ENCODE peak calls at places on chromosomes 5 and 9, in six cellular contexts. U is heart right ventricle; D is CD4-positive, CD25-positive, alpha-beta regulatory T cell; Y is PC-9; K is dorsolateral prefrontal cortex; P is tibial nerve. L is an unnamed sample. For H3K27me3, the result is how much of the 10 kb centered on the place peaks cover.

GRCh38 chr5:140690941-140691924 is at the start of the genes HARS1 and HARS2:
- DNase-seq in D (peak), K (peak), U (peak), P (peak), Y (peak), L (peak)

GRCh38 chr5:102958481-102959011 is 161.4 kb downstream of the GIN1 start:
- DNase-seq in P (no peak), U (no peak), Y (peak), K (no peak), D (no peak), L (no peak)

GRCh38 chr9:33341182-33341581 is 50.9 kb downstream of the NFX1 start:
- DNase-seq in K (no peak), U (no peak), Y (no peak), P (no peak), D (no peak), L (no peak)

GRCh38 chr5:177469061-177469628 is 4.3 kb downstream of the DBN1 start:
- DNase-seq in P (no peak), K (peak), U (peak), D (no peak), Y (no peak), L (no peak)

GRCh38 chr5:154358410-154359221 is 87.2 kb upstream of the SAP30L start:
- DNase-seq in Y (no peak), P (no peak), U (no peak), K (no peak), D (no peak), L (no peak)

GRCh38 chr9:19155106-19155999 is 28.1 kb upstream of the PLIN2 start:
- DNase-seq in Y (no peak), D (peak), U (no peak), K (no peak), P (no peak), L (no peak)

GRCh38 chr9:69389437-69389995 is 64.5 kb downstream of the ENTREP1 start:
- DNase-seq in Y (peak), P (no peak), D (no peak), K (no peak), U (no peak), L (no peak)

GRCh38 chr9:97567894-97568202 is 65.3 kb downstream of the TSTD2 start:
- DNase-seq in D (no peak), Y (no peak), U (no peak), K (no peak), P (no peak), L (no peak)

GRCh38 chr9:122263699-122264349 is 816 bp downstream of the RBM18 start:
- DNase-seq in P (no peak), K (no peak), U (no peak), D (peak), Y (no peak), L (no peak)

GRCh38 chr9:469672-470040 is 255.0 kb downstream of the DOCK8 start:
- DNase-seq in P (peak), U (peak), Y (no peak), K (no peak), D (peak), L (no peak)

GRCh38 chr9:138112090-138112748 is 234.6 kb downstream of the CACNA1B start:
- DNase-seq in P (no peak), Y (no peak), K (no peak), U (no peak), D (no peak), L (no peak)

GRCh38 chr9:116471093-116471906 is 215.8 kb upstream of the TRIM32 start:
- DNase-seq in P (peak), U (no peak), D (no peak), K (no peak), Y (no peak), L (no peak)

GRCh38 chr5:122415481-122416120 is 103.6 kb downstream of the SNCAIP start:
- DNase-seq in D (peak), K (peak), Y (peak), P (peak), U (peak), L (no peak)

GRCh38 chr9:76302543-76302942 is 91.7 kb downstream of the RFK start:
- DNase-seq in D (no peak), Y (no peak), K (no peak), P (no peak), U (no peak), L (no peak)

GRCh38 chr5:97670447-97670846 is 487.4 kb upstream of the RIOK2 start:
- DNase-seq in D (no peak), K (no peak), Y (no peak), U (no peak), P (no peak), L (no peak)

GRCh38 chr9:35664531-35665470 is at the start of gene ARHGEF39:
- DNase-seq in U (peak), P (peak), D (peak), Y (peak), K (peak), L (peak)

GRCh38 chr9:70081120-70081495 is 37.5 kb downstream of the MAMDC2 start:
- DNase-seq in Y (no peak), P (peak), K (no peak), D (no peak), U (no peak), L (no peak)

GRCh38 chr5:181241393-181241975 is 2.2 kb downstream of the RACK1 start:
- DNase-seq in K (no peak), P (no peak), D (peak), Y (peak), U (no peak), L (no peak)

GRCh38 chr9:133142657-133143592 is 20.8 kb downstream of the GBGT1 start:
- DNase-seq in U (no peak), Y (no peak), K (no peak), P (no peak), D (peak), L (peak)

GRCh38 chr9:133141833-133142594 is 21.0 kb upstream of the RALGDS start:
- DNase-seq in K (no peak), Y (no peak), D (peak), U (peak), P (no peak), L (peak)

GRCh38 chr9:133144142-133144886 is 19.4 kb downstream of the GBGT1 start:
- DNase-seq in U (peak), D (peak), Y (peak), P (peak), K (peak), L (peak)

GRCh38 chr9:133144887-133145466 is 18.7 kb downstream of the GBGT1 start:
- DNase-seq in U (no peak), D (no peak), P (no peak), K (no peak), Y (no peak), L (no peak)

GRCh38 chr9:133143639-133144141 is 20.0 kb downstream of the GBGT1 start:
- DNase-seq in Y (no peak), K (no peak), P (no peak), U (no peak), D (no peak), L (no peak)
- H3K4me3 ChIP-seq in Y (peak), K (peak), P (peak), U (peak), D (peak), L (peak)

GRCh38 chr5:178997191-178997590 is 2.1 kb upstream of the GRM6 start:
- DNase-seq in U (no peak), Y (no peak), K (no peak), D (no peak), P (no peak), L (no peak)
- H3K27me3 ChIP-seq in U (half or more), Y (half or more), K (under half), D (under half), P (under half), L (under half)

DNA sequence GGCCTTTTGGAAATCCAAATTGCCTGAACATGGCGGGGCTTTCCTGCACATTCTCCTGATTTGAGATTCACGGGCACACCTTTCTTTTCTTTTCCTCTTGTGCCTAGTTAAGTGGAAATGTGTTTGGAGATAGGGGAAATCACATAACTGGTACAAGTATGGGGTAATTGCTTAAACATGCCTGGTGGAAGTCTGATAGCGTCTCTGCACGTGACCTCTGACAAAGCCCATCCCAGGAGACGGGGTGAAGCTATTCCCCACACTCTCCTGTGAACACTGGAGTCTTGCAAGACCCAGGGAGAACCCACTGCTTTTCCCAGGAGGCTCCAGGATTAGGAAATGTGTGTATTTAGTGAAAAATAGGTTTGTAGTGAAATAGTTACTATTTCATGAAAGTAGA is 2.9 kb upstream of the REEP2 start:
- DNase-seq in U (no peak), P (no peak), D (no peak), K (no peak), Y (no peak), L (no peak)
- H3K27ac ChIP-seq in U (no peak), P (no peak), D (no peak), K (no peak), Y (no peak), L (no peak)

DNA sequence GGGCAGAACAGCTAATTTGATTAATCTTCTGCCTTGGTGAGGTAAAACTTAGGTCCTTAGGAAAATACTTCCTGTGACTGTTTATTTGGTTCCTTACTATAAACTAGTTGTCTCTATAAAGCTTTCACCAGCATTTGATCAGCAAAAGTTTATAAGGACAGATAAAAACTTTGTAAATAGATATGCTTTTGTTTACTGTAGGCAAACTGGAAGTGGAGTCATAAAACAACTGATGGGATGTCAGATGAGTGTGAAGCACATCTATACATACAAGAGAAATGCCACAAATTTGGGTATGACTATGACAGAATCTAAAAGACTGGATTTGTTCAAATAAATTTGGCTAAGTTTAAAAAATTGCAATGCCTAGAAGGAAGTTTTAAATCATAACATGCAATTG is 5.5 kb downstream of the PTGER4 start:
- DNase-seq in D (peak), Y (no peak), U (no peak), K (no peak), P (no peak), L (no peak)
- H3K4me3 ChIP-seq in D (peak), Y (peak), U (peak), K (no peak), P (no peak), L (peak)

DNA sequence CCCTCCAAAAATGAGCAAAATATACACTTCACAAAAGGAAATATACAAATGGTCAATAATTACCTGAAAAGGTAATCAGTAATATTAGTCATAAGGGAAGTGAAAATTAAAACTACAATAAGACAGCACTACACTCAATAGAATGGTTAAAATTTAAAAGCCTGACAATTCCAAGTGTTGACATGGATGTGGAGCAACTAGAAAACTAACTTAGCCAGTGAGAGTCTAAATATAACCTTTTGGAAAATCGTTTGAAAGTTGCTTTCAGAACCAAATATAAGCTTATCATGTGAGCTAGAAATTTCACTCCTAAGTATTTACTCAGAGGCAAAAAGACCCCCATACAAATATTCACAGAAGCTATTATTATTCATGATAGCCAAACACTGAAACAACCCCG is 105.1 kb upstream of the MVB12B start:
- DNase-seq in U (no peak), K (no peak), P (no peak), D (no peak), Y (no peak), L (no peak)
- H3K27me3 ChIP-seq in U (half or more), K (under half), P (under half), D (under half), Y (half or more), L (under half)

GRCh38 chr5:167296680-167297079 is 994.8 kb upstream of the WWC1 start:
- DNase-seq in K (no peak), Y (peak), P (no peak), U (no peak), D (no peak), L (no peak)
- H3K27ac ChIP-seq in K (no peak), Y (peak), P (no peak), U (no peak), D (no peak), L (no peak)

GRCh38 chr9:17230646-17231045 is 95.8 kb downstream of the CNTLN start:
- DNase-seq in Y (no peak), D (no peak), K (no peak), P (no peak), U (no peak), L (no peak)
- H3K4me3 ChIP-seq in Y (no peak), D (no peak), K (no peak), P (no peak), U (no peak), L (no peak)

DNA sequence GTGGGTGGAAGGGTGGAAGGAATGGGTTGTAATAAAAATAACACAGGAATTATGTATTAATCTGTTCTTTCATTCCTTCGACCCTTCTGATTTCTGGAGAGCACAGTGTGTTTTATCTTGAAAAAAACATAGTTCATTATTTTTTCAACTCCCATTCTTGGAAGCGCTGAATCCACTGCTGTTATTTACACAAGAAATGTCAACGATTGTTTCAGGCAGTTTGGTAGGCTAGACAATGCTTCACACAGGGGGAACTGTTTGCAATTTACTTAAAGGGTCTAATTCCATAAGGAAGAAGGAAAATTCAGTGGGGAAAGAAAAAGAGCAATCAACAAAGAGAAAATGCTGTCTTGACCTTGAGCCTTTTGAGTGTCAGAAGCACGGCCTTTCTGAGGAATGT is 142.8 kb downstream of the TLE1 start:
- DNase-seq in P (no peak), K (no peak), Y (no peak), D (no peak), U (no peak), L (no peak)
- H3K27me3 ChIP-seq in P (under half), K (under half), Y (under half), D (under half), U (under half), L (under half)